ENCODE peak calls at places on chromosome 2, in four cellular contexts. Z is left lung, S is upper lobe of left lung, X is HCT116. E is an unnamed sample.

GRCh38 chr2:55766947-55767346 is 73.3 kb upstream of the PNPT1 start:
- DNase-seq in Z (no peak), S (no peak), X (no peak), E (no peak)

GRCh38 chr2:135951071-135951583 is 34.3 kb downstream of the DARS1 start:
- DNase-seq in Z (no peak), S (no peak), X (no peak), E (no peak)

GRCh38 chr2:43345391-43345813 is 119.0 kb upstream of the ZFP36L2 start:
- DNase-seq in Z (no peak), S (no peak), X (no peak), E (no peak)

GRCh38 chr2:8244634-8245033 is 437.2 kb upstream of the ID2 start:
- DNase-seq in Z (peak; percentile 70), S (peak; percentile 53), X (no peak), E (no peak)

GRCh38 chr2:152594022-152594712 is 123.1 kb downstream of the PRPF40A start:
- DNase-seq in Z (peak; percentile 50), S (peak; percentile 51), X (no peak), E (no peak)

GRCh38 chr2:37323770-37324535 is 680 bp downstream of the PRKD3 start:
- DNase-seq in Z (no peak), S (peak; percentile 53), X (no peak), E (no peak)

GRCh38 chr2:156563994-156564753 is 128.0 kb downstream of the GPD2 start:
- DNase-seq in Z (no peak), S (no peak), X (no peak), E (no peak)

GRCh38 chr2:117068371-117068770 is 746.1 kb upstream of the DDX18 start:
- DNase-seq in Z (no peak), S (no peak), X (no peak), E (no peak)

GRCh38 chr2:88355486-88355885 is 97.0 kb downstream of the FOXI3 start:
- DNase-seq in Z (no peak), S (no peak), X (no peak), E (no peak)

GRCh38 chr2:118811514-118811913 is 35.9 kb downstream of the EN1 start:
- DNase-seq in Z (no peak), S (no peak), X (no peak), E (no peak)

GRCh38 chr2:64640153-64641044 is 13.3 kb downstream of the SERTAD2 start:
- DNase-seq in Z (no peak), S (no peak), X (no peak), E (no peak)

GRCh38 chr2:240466579-240467148 is 31.2 kb downstream of the GPC1 start:
- DNase-seq in Z (no peak), S (no peak), X (no peak), E (peak; percentile 56)

GRCh38 chr2:191968151-191968550 is 121.3 kb upstream of the CAVIN2 start:
- DNase-seq in Z (no peak), S (no peak), X (no peak), E (no peak)

GRCh38 chr2:107418713-107419112 is 408.0 kb upstream of the RGPD4 start:
- DNase-seq in Z (no peak), S (no peak), X (no peak), E (no peak)

GRCh38 chr2:119491776-119492525 is 32.3 kb downstream of the SCTR start:
- DNase-seq in Z (no peak), S (peak; percentile 84), X (peak; percentile 49), E (no peak)

GRCh38 chr2:84901593-84902120 is 3.8 kb upstream of the TMSB10 start:
- DNase-seq in Z (no peak), S (no peak), X (no peak), E (no peak)

GRCh38 chr2:43040084-43040854 is 186.1 kb downstream of the ZFP36L2 start:
- DNase-seq in Z (peak; percentile 25), S (no peak), X (no peak), E (peak; percentile 30)

GRCh38 chr2:134628453-134628852 is 90.3 kb downstream of the TMEM163 start:
- DNase-seq in Z (no peak), S (no peak), X (no peak), E (no peak)

DNA sequence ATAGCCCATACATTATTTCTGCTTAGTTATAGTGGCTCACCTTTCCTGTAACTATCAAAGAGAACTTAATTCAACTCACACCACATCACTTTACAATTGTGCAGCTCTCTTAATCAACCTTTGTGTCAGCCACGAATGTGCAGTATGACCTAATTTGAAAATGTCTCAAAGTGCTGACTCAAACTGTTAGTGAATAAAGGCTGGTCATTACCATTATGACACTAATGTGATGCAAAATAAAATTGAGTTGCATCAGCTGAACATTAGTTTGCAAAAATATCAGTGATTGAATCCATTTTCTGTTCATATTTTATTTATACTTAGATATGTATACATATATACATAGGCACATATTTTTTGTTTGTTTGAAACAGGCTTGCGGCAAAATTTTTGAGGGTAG is 251.8 kb downstream of the MEIS1 start:
- DNase-seq in Z (no peak), S (no peak), X (no peak), E (no peak)
- H3K27ac ChIP-seq in Z (no peak overlapping the region), S (no peak overlapping the region), X (no peak overlapping the region), E (no peak overlapping the region)

DNA sequence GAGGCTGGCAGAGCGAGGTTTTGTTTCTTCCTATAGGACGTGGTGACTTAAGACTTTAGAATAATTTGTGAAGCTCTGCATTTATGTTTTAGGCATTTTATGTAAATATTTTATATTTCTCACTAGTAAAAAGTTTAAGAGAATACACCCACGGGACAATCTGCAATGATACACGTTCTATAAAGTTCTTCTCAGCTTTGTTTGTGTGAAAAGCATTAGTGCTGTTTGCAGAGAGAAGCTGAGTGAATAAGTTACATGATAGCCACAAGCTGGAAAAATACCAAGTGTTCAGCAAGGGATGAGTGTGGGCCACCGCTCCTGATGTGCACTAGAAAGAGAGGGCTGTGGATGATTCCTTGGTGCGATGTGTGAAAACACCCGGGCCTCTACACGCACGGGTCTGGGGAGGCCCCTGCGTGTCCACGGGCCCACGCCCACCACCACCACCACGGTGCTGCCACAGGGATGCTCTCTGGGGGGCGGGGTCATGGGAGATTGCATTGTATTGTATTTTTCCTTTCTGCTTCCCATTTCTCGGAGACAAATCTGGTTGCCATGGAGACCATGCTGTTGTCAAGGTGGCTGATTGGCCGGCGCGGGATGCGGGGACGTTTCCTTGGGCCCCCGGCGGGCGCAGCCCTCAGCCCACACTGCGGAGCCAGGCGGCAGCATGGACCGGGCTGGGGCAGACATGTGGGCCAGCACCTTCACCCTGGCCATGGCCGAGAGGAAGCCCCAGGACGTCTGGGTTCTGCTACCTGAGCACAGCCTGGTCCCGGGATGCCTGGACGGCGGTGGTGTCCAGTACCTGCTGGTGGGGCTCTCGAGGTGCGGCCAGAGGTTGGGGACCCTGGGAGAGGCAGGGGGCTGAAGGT is at the start of gene RTP5:
- DNase-seq in Z (no peak), S (no peak), X (no peak), E (peak; percentile 40)
- H3K4me3 ChIP-seq in Z (no peak within 1 kb of the TSS), S (no peak within 1 kb of the TSS), X (no peak within 1 kb of the TSS), E (no peak within 1 kb of the TSS)

DNA sequence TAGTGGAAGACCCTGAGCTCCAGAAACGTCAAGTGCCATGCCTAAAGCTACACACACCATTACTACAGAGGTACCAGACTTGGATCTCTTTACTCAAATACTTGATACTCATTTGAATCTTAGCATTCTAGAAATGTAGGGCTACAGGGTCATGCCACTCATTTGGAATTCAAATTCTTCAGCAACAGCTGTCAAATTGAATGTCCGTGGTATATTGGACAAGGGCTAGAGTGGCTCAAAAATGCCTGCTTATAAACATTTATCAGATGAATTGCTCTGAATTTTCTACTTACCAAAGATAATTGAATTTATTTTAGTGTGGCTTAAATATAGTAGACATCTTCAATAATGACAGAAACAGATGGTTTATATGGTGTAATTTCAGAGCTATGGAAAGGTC is 669.7 kb downstream of the SLC4A3 start:
- DNase-seq in Z (no peak), S (no peak), X (no peak), E (no peak)
- TF ChIP-seq CTCF in Z (no peak), S (no peak), X (no peak), E (no peak)

GRCh38 chr2:137912358-137912757 is 51.9 kb upstream of the HNMT start:
- DNase-seq in Z (no peak), S (no peak), X (no peak), E (no peak)

GRCh38 chr2:137910641-137911040 is 53.6 kb upstream of the HNMT start:
- DNase-seq in Z (no peak), S (no peak), X (peak; percentile 8), E (no peak)

GRCh38 chr2:137913169-137913568 is 51.1 kb upstream of the HNMT start:
- DNase-seq in Z (no peak), S (no peak), X (no peak), E (no peak)
- H3K27ac ChIP-seq in Z (no peak overlapping the region), S (no peak overlapping the region), X (no peak overlapping the region), E (no peak overlapping the region)